ENCODE peak calls at places on chromosomes 4 and X, in five cellular contexts. D, E, C, L and W are unnamed samples.

GRCh38 chr4:22667332-22667731 is 25.4 kb upstream of the GBA3 start:
- DNase-seq in E (no peak), D (no peak), L (no peak), C (no peak), W (no peak)

GRCh38 chrX:13123857-13124345 is 79.5 kb upstream of the FAM9C start:
- DNase-seq in D (no peak), E (no peak), L (no peak), C (peak; percentile 54), W (peak; percentile 93)

GRCh38 chr4:41718907-41719306 is 29.6 kb downstream of the PHOX2B start:
- DNase-seq in C (no peak), D (no peak), E (no peak), L (no peak), W (no peak)

GRCh38 chr4:5572114-5572513 is 136.2 kb downstream of the EVC2 start:
- DNase-seq in C (no peak), L (no peak), E (no peak), D (no peak), W (no peak)

GRCh38 chrX:104310084-104310483 is 55.4 kb upstream of the ESX1 start:
- DNase-seq in D (no peak), E (no peak), L (peak; percentile 2), C (peak; percentile 37), W (peak; percentile 39)

GRCh38 chrX:107686792-107687191 is 58.5 kb downstream of the PRPS1 start:
- DNase-seq in L (no peak), C (no peak), E (no peak), D (no peak), W (peak; percentile 57)

GRCh38 chr4:86556791-86557415 is 37.2 kb upstream of the PTPN13 start:
- DNase-seq in C (no peak), D (no peak), E (no peak), L (no peak), W (peak; percentile 56)

GRCh38 chr4:125316781-125317525 is 2.2 kb downstream of the FAT4 start:
- DNase-seq in L (no peak), C (peak; percentile 55), D (peak; percentile 54), E (no peak), W (peak; percentile 47)

GRCh38 chr4:73139991-73140390 is 70.5 kb upstream of the COX18 start:
- DNase-seq in E (no peak), C (no peak), L (no peak), D (no peak), W (no peak)

GRCh38 chrX:17977696-17978095 is 116.6 kb upstream of the RAI2 start:
- DNase-seq in L (no peak), E (no peak), D (no peak), C (no peak), W (no peak)

GRCh38 chrX:104370089-104370488 is 115.4 kb upstream of the ESX1 start:
- DNase-seq in L (peak; percentile 5), E (no peak), C (peak; percentile 28), D (peak; percentile 13), W (no peak)

GRCh38 chrX:122572461-122572860 is 611.6 kb upstream of the GRIA3 start:
- DNase-seq in L (no peak), C (no peak), E (no peak), D (no peak), W (no peak)

DNA sequence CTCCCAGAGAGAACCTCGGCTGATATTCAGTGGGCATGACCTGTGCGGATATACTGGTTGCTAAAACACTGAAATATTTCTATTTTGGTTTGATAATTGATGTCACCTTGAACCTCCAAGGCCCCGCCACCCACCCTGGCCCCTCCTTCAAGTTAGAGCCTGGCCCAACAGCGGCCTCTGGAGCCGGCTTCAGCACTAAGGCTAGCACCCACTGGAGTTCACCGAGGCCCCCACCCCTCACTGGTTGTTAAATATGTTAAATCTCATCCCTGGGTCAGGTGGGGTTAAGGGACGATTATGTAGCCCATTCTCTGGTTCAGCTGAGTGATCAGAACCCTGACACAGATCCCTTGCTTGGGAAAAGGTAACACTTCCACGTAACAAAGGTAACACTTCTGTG is 24.3 kb downstream of the SEL1L3 start:
- DNase-seq in C (no peak), L (no peak), D (peak; percentile 36), E (no peak), W (no peak)
- TF ChIP-seq JUN in C (no peak), L (no peak), D (no peak), E (no peak), W (no peak)

DNA sequence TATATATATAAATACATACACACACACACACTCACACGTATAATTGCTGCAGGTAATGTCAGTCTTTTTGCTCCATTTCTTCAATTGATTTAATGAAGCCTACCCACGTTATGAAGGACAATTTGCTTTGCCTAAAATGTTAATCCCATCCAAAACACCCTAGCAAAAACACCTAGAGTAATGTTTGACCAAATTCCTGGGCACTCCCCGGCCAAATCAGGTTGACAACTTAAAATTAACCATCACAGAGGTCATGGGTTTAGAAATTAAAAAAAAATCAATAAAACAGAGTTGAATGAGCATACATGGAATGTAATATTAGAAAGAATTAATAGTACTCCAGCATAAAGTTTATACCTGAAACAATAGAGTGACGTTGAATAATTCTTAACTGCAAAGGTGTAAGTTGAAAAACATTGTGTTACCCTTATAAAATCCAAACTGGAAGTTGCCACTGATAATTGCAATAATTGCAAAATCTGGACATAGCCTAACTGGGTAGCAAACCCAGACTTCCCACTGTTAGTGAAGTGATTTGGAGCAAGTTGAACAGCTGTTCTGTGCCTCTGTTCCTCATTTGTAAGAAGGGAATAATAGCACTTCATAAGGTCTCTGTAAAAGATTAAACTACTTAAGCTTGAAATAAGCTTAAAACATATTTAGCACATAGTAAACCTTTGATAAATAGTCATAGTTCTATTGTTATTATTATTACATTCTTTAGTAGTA is 2120.5 kb downstream of the PCDH7 start:
- DNase-seq in C (no peak), L (no peak), E (no peak), D (no peak), W (no peak)
- TF ChIP-seq JUN in C (no peak), L (no peak), E (no peak), D (no peak), W (no peak)

DNA sequence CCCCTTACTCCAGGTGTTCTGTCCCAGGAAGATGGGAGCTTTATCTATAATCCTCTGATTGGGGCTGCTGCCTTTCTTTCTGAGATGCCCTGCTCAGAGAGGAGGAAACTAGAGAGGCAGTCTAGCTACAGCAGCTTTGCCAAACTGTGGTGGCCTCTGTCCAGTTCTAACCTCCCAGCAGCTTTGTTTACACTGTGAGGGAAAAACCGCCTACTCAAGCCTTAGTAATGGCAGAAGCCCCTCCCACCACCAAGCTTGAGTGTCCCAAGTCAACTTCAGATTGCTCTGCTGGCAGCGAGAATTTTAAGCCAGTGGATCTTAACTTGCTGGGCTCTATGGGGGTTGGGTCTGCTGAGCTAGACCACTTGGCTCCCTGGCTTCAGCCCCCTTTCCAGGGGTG is 394.9 kb upstream of the PABPC5 start:
- DNase-seq in C (no peak), D (no peak), L (no peak), E (no peak), W (no peak)
- TF ChIP-seq JUN in C (no peak), D (no peak), L (no peak), E (no peak), W (no peak)

GRCh38 chr4:81058621-81059020 is 28.1 kb downstream of the BMP3 start:
- DNase-seq in L (no peak), C (no peak), D (no peak), E (no peak), W (no peak)
- TF ChIP-seq JUN in L (no peak), C (no peak), D (no peak), E (no peak), W (no peak)